ENCODE peak calls at places on chromosomes 6 and 20, in seven cellular contexts. O, X, T, Q, J, Y and N are unnamed samples.

GRCh38 chr6:81838724-81839425 is 86.4 kb upstream of the TENT5A start:
- DNase-seq in O (no peak), X (no peak), T (no peak), Q (no peak), J (no peak), Y (no peak), N (no peak)

GRCh38 chr6:16523550-16524379 is 237.5 kb downstream of the ATXN1 start:
- DNase-seq in O (no peak), X (peak), T (no peak), Q (no peak), J (no peak), Y (no peak), N (no peak)

GRCh38 chr6:132763269-132763668 is 5.6 kb upstream of the VNN2 start:
- DNase-seq in O (no peak), X (no peak), T (no peak), Q (no peak), J (no peak), Y (no peak), N (peak)

GRCh38 chr20:62133864-62134263 is 9.3 kb downstream of the PSMA7 start:
- DNase-seq in O (no peak), X (peak), T (no peak), Q (no peak), J (no peak), Y (no peak), N (no peak)

GRCh38 chr6:37800904-37801669 is 18.4 kb upstream of the ZFAND3 start:
- DNase-seq in O (no peak), X (no peak), T (no peak), Q (no peak), J (no peak), Y (no peak), N (no peak)

GRCh38 chr20:62019881-62020492 is 45.7 kb downstream of the TAF4 start:
- DNase-seq in O (no peak), X (no peak), T (no peak), Q (no peak), J (peak), Y (no peak), N (no peak)

GRCh38 chr20:33188421-33188820 is 20.5 kb downstream of the BPIFA2 start:
- DNase-seq in O (no peak), X (no peak), T (no peak), Q (no peak), J (no peak), Y (no peak), N (no peak)

GRCh38 chr6:101402618-101403002 is 9.1 kb downstream of the GRIK2 start:
- DNase-seq in O (peak), X (no peak), T (peak), Q (no peak), J (peak), Y (no peak), N (no peak)

GRCh38 chr6:43009124-43009523 is 4.6 kb downstream of the MEA1 start:
- DNase-seq in O (no peak), X (peak), T (peak), Q (no peak), J (peak), Y (peak), N (no peak)

GRCh38 chr20:4989570-4989969 is 11.7 kb downstream of the SLC23A2 start:
- DNase-seq in O (no peak), X (no peak), T (no peak), Q (no peak), J (no peak), Y (no peak), N (no peak)

GRCh38 chr6:6546318-6547110 is 42.0 kb upstream of the LY86 start:
- DNase-seq in O (peak), X (peak), T (no peak), Q (no peak), J (peak), Y (peak), N (peak)

GRCh38 chr6:49453221-49453620 is 9.8 kb downstream of the MMUT start:
- DNase-seq in O (no peak), X (no peak), T (no peak), Q (no peak), J (no peak), Y (peak), N (no peak)

GRCh38 chr6:63740709-63741108 is 105.1 kb downstream of the PHF3 start:
- DNase-seq in O (no peak), X (peak), T (no peak), Q (no peak), J (no peak), Y (peak), N (no peak)

GRCh38 chr6:45278367-45278766 is 49.8 kb upstream of the RUNX2 start:
- DNase-seq in O (no peak), X (peak), T (no peak), Q (no peak), J (no peak), Y (no peak), N (no peak)

GRCh38 chr6:44917430-44917829 is 410.7 kb upstream of the RUNX2 start:
- DNase-seq in O (no peak), X (no peak), T (no peak), Q (no peak), J (no peak), Y (peak), N (no peak)

GRCh38 chr6:80197474-80197873 is 91.0 kb downstream of the BCKDHB start:
- DNase-seq in O (no peak), X (peak), T (no peak), Q (no peak), J (no peak), Y (no peak), N (no peak)

GRCh38 chr6:28408076-28408802 is 8.7 kb upstream of the ZSCAN12 start:
- DNase-seq in O (no peak), X (peak), T (no peak), Q (no peak), J (no peak), Y (no peak), N (no peak)

GRCh38 chr6:26501482-26501986 is 1.4 kb downstream of the BTN1A1 start:
- DNase-seq in O (no peak), X (peak), T (no peak), Q (peak), J (peak), Y (no peak), N (peak)

GRCh38 chr20:37651932-37652331 is 41.9 kb upstream of the CTNNBL1 start:
- DNase-seq in O (peak), X (peak), T (peak), Q (no peak), J (peak), Y (peak), N (peak)

GRCh38 chr20:58389324-58389967 is 417 bp downstream of the VAPB start:
- DNase-seq in O (no peak), X (peak), T (peak), Q (peak), J (peak), Y (peak), N (peak)

GRCh38 chr6:104418125-104418524 is 441.6 kb downstream of the HACE1 start:
- DNase-seq in O (no peak), X (no peak), T (no peak), Q (no peak), J (no peak), Y (no peak), N (no peak)

DNA sequence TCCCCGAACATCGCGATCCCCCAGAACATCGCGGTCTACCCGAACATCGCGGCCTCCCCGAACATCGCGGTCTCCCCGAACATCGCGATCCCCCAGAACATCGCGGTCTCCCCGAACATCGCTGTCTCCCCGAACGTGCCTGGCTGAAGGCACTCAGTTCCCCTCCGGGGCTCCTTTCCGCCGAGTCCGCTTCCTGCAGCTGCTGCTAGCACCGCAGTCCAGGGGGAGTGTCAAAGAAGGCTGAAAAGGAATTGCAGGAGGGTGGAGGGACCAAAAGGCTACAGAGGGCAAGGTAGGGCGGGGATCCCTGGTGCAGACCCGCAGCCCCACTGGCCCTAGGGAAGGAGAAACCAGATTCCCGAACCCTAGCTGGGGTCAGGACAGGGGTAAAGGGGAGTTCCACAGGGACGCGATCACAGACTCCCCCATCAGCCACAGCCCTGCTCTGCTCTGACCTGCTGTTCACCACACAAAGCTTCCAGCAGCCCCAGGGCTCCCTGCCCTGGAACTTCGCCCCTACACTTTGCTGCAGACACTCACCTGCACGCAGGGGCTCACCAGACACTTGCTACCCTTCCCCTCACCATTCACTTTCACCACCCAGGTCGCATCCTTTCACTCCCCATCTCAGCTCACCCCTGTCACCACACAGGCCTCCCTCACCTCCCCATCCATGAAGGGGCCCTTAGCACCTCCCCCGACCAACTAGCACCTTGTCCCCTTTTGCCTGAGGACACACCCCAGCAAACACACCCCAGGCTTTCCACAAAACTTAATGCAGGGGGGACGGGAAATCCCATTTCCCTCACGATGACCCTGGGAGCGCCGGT is 1.7 kb downstream of the ULBP1 start:
- DNase-seq in O (no peak), X (peak), T (peak), Q (no peak), J (no peak), Y (no peak), N (no peak)
- H3K4me3 ChIP-seq in O (peak), X (peak), T (peak), Q (peak), J (peak), Y (no peak), N (no peak)

DNA sequence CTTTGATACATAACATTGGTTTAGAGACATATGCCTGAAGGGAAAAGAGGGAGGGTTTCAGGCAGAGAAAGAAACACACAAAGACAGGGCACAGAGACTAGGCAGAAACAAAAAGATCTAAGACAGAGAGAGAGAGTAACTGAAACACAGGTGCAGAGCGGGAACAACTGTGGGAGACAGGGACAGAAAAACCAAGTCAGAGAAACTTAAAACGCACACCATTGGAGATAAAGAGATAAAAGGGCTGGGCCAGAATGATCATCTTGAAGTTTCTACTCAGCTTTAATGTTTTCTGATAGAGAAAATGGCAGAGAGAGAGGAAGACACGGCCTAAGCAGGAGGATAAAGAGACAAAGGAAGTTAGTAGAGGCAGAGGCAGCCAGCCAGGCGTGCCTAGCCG is 11.8 kb downstream of the UNC5CL start:
- DNase-seq in O (no peak), X (no peak), T (no peak), Q (no peak), J (no peak), Y (peak), N (no peak)
- H3K4me3 ChIP-seq in O (peak), X (peak), T (peak), Q (peak), J (peak), Y (peak), N (no peak)

GRCh38 chr6:134937426-134937825 is 12.5 kb downstream of the ALDH8A1 start:
- DNase-seq in O (no peak), X (peak), T (no peak), Q (no peak), J (no peak), Y (no peak), N (no peak)

GRCh38 chr6:134936927-134937326 is 13.0 kb downstream of the ALDH8A1 start:
- DNase-seq in O (no peak), X (peak), T (no peak), Q (no peak), J (no peak), Y (peak), N (no peak)

GRCh38 chr6:134936476-134936875 is 13.4 kb downstream of the ALDH8A1 start:
- DNase-seq in O (no peak), X (no peak), T (no peak), Q (no peak), J (no peak), Y (no peak), N (no peak)

GRCh38 chr6:134935076-134935475 is 14.8 kb downstream of the ALDH8A1 start:
- DNase-seq in O (no peak), X (peak), T (no peak), Q (no peak), J (no peak), Y (peak), N (no peak)

DNA sequence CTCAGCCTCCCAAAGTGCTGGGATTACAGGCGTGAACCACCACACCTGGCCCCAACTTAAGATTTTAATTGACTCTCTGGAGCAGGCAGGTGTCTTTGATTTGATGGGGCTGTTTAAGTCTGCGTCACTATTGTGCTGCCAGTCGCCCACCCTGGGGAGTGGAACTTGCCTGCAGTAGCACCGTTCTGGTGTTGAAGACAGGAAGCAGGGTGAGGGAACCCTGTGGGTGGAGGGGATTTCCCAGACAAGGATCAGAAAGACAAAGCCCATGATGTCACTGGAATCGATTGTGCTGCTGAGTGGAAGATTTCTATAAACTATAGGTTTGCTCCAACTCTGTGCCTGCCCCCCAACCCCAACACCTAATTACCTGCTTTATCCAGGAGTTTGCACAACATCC is 11.0 kb downstream of the ALDH8A1 start:
- DNase-seq in O (no peak), X (no peak), T (no peak), Q (no peak), J (no peak), Y (no peak), N (no peak)
- H3K4me3 ChIP-seq in O (no peak), X (no peak), T (no peak), Q (no peak), J (no peak), Y (no peak), N (no peak)

DNA sequence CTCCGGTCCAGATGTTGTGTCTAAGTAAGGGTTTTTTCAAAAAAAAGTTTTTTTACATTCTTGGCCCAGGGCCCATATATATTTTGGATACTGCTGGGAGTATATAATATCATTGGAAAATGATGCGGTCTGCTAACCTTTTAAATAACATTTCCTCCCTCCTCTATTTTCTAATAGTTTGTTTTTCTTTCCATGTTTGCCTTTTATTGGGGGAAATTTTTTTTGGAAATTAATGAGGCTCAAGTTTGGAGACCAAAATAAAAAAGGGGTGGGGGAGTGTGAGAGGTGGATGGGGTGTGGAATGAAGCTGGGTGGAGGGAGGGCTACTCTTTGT is 42.8 kb upstream of the FOXP4 start:
- DNase-seq in O (no peak), X (no peak), T (no peak), Q (no peak), J (no peak), Y (no peak), N (no peak)
- H3K4me3 ChIP-seq in O (peak), X (no peak), T (no peak), Q (peak), J (no peak), Y (peak), N (no peak)

DNA sequence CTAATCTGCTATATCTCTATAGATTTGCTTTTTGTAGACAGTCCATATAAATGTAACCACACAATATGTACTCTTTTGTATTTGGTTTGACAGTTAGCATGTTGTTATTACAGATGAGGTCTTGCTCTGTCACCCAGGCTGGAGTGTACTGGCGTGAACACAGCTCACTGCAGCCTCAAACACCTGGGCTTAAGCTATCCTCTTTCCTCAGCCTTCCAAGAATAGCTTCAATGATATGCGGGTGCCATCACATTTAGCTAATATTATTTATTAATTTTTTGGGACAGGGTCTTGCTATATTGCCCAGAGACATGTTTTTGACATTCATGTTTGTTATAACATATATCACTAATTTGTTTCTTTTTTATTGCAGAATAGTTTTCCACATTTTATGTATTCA is 10.8 kb downstream of the REPS1 start:
- DNase-seq in O (no peak), X (no peak), T (no peak), Q (no peak), J (no peak), Y (no peak), N (no peak)
- H3K4me3 ChIP-seq in O (no peak), X (no peak), T (no peak), Q (no peak), J (no peak), Y (no peak), N (no peak)

GRCh38 chr6:106162926-106163325 is 76.8 kb downstream of the PRDM1 start:
- DNase-seq in O (no peak), X (peak), T (no peak), Q (no peak), J (no peak), Y (no peak), N (no peak)
- H3K4me3 ChIP-seq in O (no peak), X (no peak), T (no peak), Q (no peak), J (no peak), Y (no peak), N (no peak)